ENCODE peak calls at places on chromosomes 5 and 9, in five cellular contexts. S, X, V, P and Z are unnamed samples.

GRCh38 chr5:148820778-148821395 is 5.5 kb upstream of the ADRB2 start:
- DNase-seq in S (peak; percentile 47), X (no peak), V (no peak), P (no peak), Z (no peak)

GRCh38 chr5:139579-140442 is 47.8 kb downstream of the PLEKHG4B start:
- DNase-seq in S (no peak), X (no peak), V (no peak), P (no peak), Z (no peak)

GRCh38 chr5:180007582-180007981 is 64.0 kb downstream of the RNF130 start:
- DNase-seq in S (peak; percentile 52), X (no peak), V (no peak), P (no peak), Z (no peak)

GRCh38 chr5:167688731-167689130 is 602.7 kb upstream of the WWC1 start:
- DNase-seq in S (no peak), X (no peak), V (no peak), P (no peak), Z (no peak)

GRCh38 chr5:15020731-15021130 is 149.2 kb upstream of the ANKH start:
- DNase-seq in S (no peak), X (no peak), V (no peak), P (no peak), Z (no peak)

GRCh38 chr9:133844876-133845658 is 106.9 kb upstream of the SARDH start:
- DNase-seq in S (peak; percentile 45), X (no peak), V (peak; percentile 56), P (peak; percentile 59), Z (peak; percentile 96)

GRCh38 chr9:3074247-3074646 is 230.4 kb upstream of the PUM3 start:
- DNase-seq in S (no peak), X (no peak), V (no peak), P (no peak), Z (no peak)

GRCh38 chr9:21817176-21817575 is 14.7 kb downstream of the MTAP start:
- DNase-seq in S (no peak), X (no peak), V (no peak), P (no peak), Z (no peak)

DNA sequence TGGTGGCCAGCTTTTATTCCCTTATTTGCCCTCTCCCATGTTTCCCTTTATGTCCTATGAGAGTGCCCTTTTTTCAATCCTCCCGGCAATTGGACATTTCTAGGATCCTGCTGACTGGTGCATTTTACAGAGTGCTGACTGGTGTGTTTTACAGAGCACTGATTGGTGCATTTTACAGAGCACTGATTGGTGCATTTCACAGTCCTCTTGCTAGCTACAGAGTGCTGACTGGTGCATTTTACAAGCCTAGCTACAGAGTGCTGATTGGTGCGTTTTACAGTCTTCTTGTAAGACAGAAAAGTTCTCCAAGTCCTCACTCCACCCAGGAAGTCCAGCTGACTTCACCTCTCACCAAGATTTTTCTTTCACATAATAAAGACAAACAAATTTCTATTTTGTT is 15.4 kb upstream of the FANCC start:
- DNase-seq in S (no peak), X (no peak), V (no peak), P (no peak), Z (no peak)
- H3K9me3 ChIP-seq in S (no peaks in the 10 kb centered on the region), X (no peaks in the 10 kb centered on the region), V (no peaks in the 10 kb centered on the region), P (no peaks in the 10 kb centered on the region), Z (no peaks in the 10 kb centered on the region)

DNA sequence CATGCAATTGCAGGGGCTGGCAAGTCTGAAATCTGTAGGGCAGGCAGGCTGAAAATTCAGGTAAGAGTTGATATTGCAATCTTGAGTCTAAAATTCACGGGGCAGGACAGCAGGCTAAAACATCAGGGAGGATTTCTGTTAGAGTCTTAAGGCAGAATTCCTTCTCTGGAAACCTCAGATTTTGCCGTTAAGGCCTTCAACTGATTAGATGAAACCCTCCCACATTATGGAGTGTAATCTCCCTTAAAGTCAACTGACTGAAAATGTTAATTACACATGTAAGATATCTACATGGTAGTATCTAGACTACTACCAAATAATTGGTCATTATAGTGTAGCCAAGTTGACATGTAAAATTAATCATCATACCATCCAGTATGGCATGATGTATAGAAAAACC is 3.1 kb upstream of the ZNF169 start:
- DNase-seq in S (no peak), X (no peak), V (no peak), P (no peak), Z (no peak)
- H3K4me1 ChIP-seq in S (peaks cover 11% of the 10 kb centered on the region), X (no peaks in the 10 kb centered on the region), V (no peaks in the 10 kb centered on the region), P (peaks cover 4% of the 10 kb centered on the region), Z (no peaks in the 10 kb centered on the region)

GRCh38 chr5:96134886-96135285 is 173.2 kb upstream of the ELL2 start:
- DNase-seq in S (no peak), X (no peak), V (no peak), P (no peak), Z (no peak)

GRCh38 chr5:96129276-96129675 is 167.6 kb upstream of the ELL2 start:
- DNase-seq in S (no peak), X (no peak), V (no peak), P (no peak), Z (no peak)

GRCh38 chr5:96127538-96127937 is 165.9 kb upstream of the ELL2 start:
- DNase-seq in S (no peak), X (no peak), V (no peak), P (no peak), Z (no peak)

GRCh38 chr5:96128204-96128864 is 166.7 kb upstream of the ELL2 start:
- DNase-seq in S (no peak), X (no peak), V (no peak), P (no peak), Z (no peak)

DNA sequence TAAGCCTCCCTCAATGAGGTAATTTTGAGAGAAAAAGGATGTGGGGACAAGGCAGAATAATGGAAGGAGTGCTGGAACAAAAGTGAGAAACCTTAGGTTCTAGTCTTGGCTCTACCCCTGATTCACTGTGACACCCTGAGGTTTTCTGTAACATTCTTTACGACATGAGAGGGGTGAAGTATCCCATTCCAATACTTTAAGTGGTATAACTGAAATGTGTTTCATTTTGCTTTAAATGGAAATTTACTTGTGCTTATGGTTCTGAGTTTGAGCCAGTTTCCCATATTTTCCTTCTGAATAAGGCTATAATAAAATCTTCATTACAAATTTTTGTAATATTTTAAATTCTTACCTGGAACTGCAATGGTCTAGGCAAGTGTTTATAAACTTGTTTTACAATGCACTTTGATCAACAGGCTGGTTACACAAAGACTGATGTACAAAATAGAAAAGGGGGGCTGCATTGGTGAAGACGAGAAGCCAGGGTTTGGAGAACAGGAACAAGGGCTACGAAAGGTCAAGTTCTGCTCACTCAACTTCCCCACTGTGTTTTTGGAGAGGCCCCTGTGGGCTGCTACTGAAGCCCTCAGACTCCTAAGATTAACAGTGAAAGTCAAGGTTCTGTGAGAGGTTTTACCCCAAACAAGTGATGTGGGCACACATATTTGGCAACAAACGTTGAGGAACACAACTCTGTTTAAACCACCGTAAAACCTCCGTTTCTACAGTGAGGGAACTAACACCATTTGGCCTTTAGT is 171.9 kb upstream of the ELL2 start:
- DNase-seq in S (no peak), X (no peak), V (no peak), P (no peak), Z (no peak)
- H3K27ac ChIP-seq in S (no peak overlapping the region), X (no peak overlapping the region), V (no peak overlapping the region), P (no peak overlapping the region), Z (no peak overlapping the region)

DNA sequence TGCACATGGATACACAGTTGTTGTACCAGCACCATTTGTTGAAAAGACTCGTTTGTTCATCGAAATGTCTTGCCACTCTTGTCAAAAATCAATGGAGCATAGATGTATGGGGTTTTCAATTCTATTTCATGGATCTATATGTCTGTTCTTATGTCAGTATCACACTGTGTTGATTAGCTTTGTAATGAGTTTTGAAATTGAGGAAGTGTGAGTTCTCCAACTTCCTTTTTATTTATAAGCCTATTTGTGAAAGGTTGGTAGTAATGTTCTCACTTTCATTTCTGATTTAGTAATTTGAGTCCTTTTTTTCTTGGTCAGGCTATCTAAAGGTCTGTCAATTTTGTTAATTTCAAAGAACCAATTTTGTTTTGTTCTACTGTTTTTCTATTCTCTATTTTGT is 26.1 kb downstream of the ZNF510 start:
- DNase-seq in S (no peak), X (no peak), V (no peak), P (no peak), Z (no peak)
- H3K9me3 ChIP-seq in S (no peaks in the 10 kb centered on the region), X (peaks cover 14% of the 10 kb centered on the region), V (peaks cover 25% of the 10 kb centered on the region), P (no peaks in the 10 kb centered on the region), Z (peaks cover 32% of the 10 kb centered on the region)

DNA sequence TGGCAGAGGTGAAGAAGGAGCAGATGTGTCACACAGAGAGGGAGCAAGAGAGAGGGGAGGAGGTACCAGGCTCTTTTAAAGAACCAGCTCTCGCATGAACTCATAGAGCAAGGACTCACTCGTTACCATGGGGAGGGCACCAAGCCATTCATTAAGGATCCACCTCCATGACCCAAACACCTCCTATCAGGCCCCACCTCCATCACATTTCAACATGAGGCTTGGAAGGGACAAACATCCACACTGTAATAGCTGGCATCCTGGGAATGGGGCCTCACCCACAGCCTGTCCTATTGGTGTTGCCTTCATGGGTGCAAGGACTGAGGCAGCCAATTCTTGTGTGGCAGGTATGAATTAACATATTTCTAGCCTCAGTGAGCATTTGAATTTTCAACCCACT is 11.6 kb upstream of the TNFAIP8 start:
- DNase-seq in S (no peak), X (no peak), V (no peak), P (no peak), Z (no peak)
- H3K4me1 ChIP-seq in S (peaks cover 7% of the 10 kb centered on the region), X (peaks cover 38% of the 10 kb centered on the region), V (peaks cover 35% of the 10 kb centered on the region), P (no peaks in the 10 kb centered on the region), Z (peaks cover 2% of the 10 kb centered on the region)